ENCODE peak calls at places on chromosomes 11 and 22, in six cellular contexts. Y is RPMI7951, Q is skeletal muscle cell, S is PC-9, T is NCI-H1048, M is NCI-H524. A is an unnamed sample.

GRCh38 chr11:93031386-93031785 is 61.9 kb downstream of the MTNR1B start:
- DNase-seq in Y (peak), M (no peak), Q (peak), S (no peak), T (no peak), A (peak)

GRCh38 chr11:46679252-46680163 is 20.9 kb downstream of the ARHGAP1 start:
- DNase-seq in T (no peak), M (no peak), S (no peak), Y (no peak), Q (no peak), A (no peak)

GRCh38 chr22:41471606-41472005 is 2.7 kb downstream of the ACO2 start:
- DNase-seq in Q (no peak), M (no peak), Y (no peak), S (no peak), T (no peak), A (no peak)

GRCh38 chr22:37686002-37686982 is at the start of gene NOL12:
- DNase-seq in Y (peak), S (peak), T (peak), M (peak), Q (peak), A (peak)

GRCh38 chr11:58027341-58027740 is 3.4 kb upstream of the OR6Q1 start:
- DNase-seq in Q (no peak), M (peak), Y (peak), S (no peak), T (no peak), A (no peak)

GRCh38 chr22:35839811-35840739 is 122.4 kb downstream of the APOL5 start:
- DNase-seq in T (peak), Q (peak), S (peak), M (peak), Y (peak), A (peak)

GRCh38 chr11:77039491-77040400 is 5.5 kb downstream of the B3GNT6 start:
- DNase-seq in Y (peak), Q (no peak), M (peak), S (no peak), T (no peak), A (no peak)

GRCh38 chr22:46066691-46067090 is 83.6 kb upstream of the PPARA start:
- DNase-seq in S (no peak), M (peak), T (no peak), Y (peak), Q (no peak), A (peak)

GRCh38 chr11:79503028-79503427 is 62.2 kb upstream of the TENM4 start:
- DNase-seq in S (no peak), M (no peak), T (no peak), Y (peak), Q (no peak), A (no peak)

A was measured in A172.